ENCODE peak calls at places on chromosomes 12 and 14, in four cellular contexts. U, V, Z and Y are unnamed samples.

GRCh38 chr14:73786632-73786941 is 65.0 kb upstream of the PTGR2 start:
- DNase-seq in U (no peak), V (no peak), Z (no peak), Y (peak)

GRCh38 chr12:2834581-2835491 is at the start of gene NRIP2:
- DNase-seq in U (no peak), V (no peak), Z (no peak), Y (peak)

GRCh38 chr14:100037351-100037750 is 27.9 kb upstream of the EVL start:
- DNase-seq in U (no peak), V (no peak), Z (no peak), Y (no peak)

GRCh38 chr14:28407931-28408330 is 358.7 kb upstream of the FOXG1 start:
- DNase-seq in U (no peak), V (no peak), Z (no peak), Y (no peak)

GRCh38 chr12:3148366-3149000 is 71.3 kb downstream of the TSPAN9 start:
- DNase-seq in U (no peak), V (no peak), Z (no peak), Y (no peak)

GRCh38 chr12:108099085-108099484 is 30.0 kb upstream of the WSCD2 start:
- DNase-seq in U (no peak), V (no peak), Z (no peak), Y (no peak)

GRCh38 chr12:22307811-22308210 is 26.7 kb downstream of the ST8SIA1 start:
- DNase-seq in U (no peak), V (no peak), Z (no peak), Y (no peak)

GRCh38 chr12:49920241-49920914 is 16.7 kb upstream of the FAIM2 start:
- DNase-seq in U (peak), V (no peak), Z (no peak), Y (no peak)

GRCh38 chr12:57631566-57632368 is 1.2 kb downstream of the B4GALNT1 start:
- DNase-seq in U (no peak), V (no peak), Z (no peak), Y (peak)

GRCh38 chr12:87806310-87806709 is 222.9 kb downstream of the C12orf50 start:
- DNase-seq in U (no peak), V (no peak), Z (no peak), Y (no peak)

GRCh38 chr12:67474934-67475620 is 173.5 kb upstream of the DYRK2 start:
- DNase-seq in U (no peak), V (no peak), Z (no peak), Y (no peak)

GRCh38 chr12:69875416-69875815 is 50.4 kb downstream of the MYRFL start:
- DNase-seq in U (no peak), V (no peak), Z (no peak), Y (peak)

GRCh38 chr12:490260-490659 is 30.5 kb downstream of the B4GALNT3 start:
- DNase-seq in U (no peak), V (no peak), Z (no peak), Y (no peak)

GRCh38 chr12:31035944-31036665 is 37.6 kb upstream of the DDX11 start:
- DNase-seq in U (no peak), V (no peak), Z (no peak), Y (no peak)

GRCh38 chr12:34294671-34295365 is 272.5 kb downstream of the ALG10 start:
- DNase-seq in U (no peak), V (no peak), Z (no peak), Y (peak)

GRCh38 chr14:96204151-96205058 is at the start of gene BDKRB2:
- DNase-seq in U (peak), V (peak), Z (no peak), Y (peak)

GRCh38 chr12:552466-552865 is 92.7 kb downstream of the B4GALNT3 start:
- DNase-seq in U (no peak), V (no peak), Z (no peak), Y (no peak)

GRCh38 chr12:65891987-65892481 is 67.8 kb downstream of the HMGA2 start:
- DNase-seq in U (no peak), V (peak), Z (no peak), Y (no peak)

GRCh38 chr12:106300761-106301160 is 1.8 kb upstream of the TCP11L2 start:
- DNase-seq in U (peak), V (no peak), Z (no peak), Y (no peak)

GRCh38 chr14:90381999-90382451 is 14.8 kb upstream of the CALM1 start:
- DNase-seq in U (peak), V (no peak), Z (no peak), Y (peak)

GRCh38 chr12:116861331-116861730 is 19.9 kb downstream of the HRK start:
- DNase-seq in U (no peak), V (no peak), Z (peak), Y (no peak)

GRCh38 chr12:131775904-131776889 is 52.0 kb upstream of the MMP17 start:
- DNase-seq in U (no peak), V (no peak), Z (no peak), Y (no peak)

DNA sequence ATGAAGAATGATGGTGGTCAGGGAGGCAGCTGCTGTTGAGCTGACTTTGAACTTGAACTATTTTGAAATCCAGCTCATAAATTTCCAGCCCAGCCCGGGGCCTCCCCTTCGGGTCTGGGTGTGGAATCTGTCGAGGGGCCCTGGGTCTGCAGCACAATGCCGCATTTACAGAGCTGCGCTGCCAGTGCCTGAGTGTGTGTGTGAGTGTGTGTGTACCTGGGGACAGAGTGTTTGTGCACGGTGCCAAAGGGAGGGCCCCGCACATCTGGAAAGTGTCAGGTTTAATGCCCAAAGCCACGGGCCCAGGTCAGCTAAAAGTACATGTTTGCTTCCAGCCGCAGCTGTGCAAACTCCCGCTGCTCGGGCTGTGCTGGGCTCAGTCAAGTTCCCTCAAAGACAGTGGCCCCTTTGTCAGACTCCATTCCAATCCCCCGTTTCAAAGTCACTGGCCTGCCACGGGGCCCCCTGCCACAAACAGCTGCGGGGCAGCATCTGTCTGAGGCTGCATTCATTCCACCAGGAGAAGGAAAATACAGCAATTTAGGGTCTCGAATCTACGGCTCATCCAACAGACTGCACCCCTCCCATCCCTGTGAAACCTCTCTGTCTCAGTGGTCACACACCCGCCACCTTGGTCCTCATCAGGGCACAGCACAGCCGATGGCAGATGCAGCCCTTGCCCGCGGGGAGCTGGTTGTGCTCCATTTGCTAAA is 16.3 kb upstream of the RFLNA start:
- DNase-seq in U (peak), V (no peak), Z (no peak), Y (no peak)
- TF ChIP-seq HMGXB4 in U (no peak), V (no peak), Z (no peak), Y (no peak)

DNA sequence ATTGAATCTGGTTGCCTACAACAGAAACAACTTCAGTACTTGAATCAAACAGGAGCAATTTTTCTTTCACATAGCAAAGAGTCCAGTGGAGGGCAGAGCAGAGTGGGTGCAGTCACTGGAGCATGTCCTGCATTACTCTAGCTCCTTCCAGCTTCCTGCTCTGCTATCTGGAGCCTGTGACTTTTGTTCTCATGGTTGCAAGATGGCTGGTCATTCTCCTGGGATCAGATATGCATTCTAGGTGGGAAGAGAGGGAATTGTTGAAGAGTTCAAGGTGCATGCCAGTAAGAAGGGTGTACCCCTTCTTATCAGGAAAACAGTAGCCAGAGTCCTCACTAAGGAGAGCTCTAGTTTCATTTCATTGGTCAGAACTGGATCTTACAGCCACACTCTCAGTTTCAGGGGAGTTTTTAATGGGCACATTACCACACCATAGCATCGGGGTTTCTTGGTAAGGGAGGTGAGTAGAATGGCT is 8.0 kb downstream of the IFT43 start:
- DNase-seq in U (no peak), V (no peak), Z (no peak), Y (no peak)
- TF ChIP-seq HMGXB4 in U (no peak), V (no peak), Z (no peak), Y (no peak)

GRCh38 chr12:89281534-89281857 is 70.8 kb downstream of the DUSP6 start:
- DNase-seq in U (no peak), V (no peak), Z (no peak), Y (no peak)
- TF ChIP-seq HMGXB4 in U (no peak), V (no peak), Z (no peak), Y (no peak)

GRCh38 chr14:101284711-101285110 is 276.6 kb upstream of the DIO3 start:
- DNase-seq in U (no peak), V (no peak), Z (no peak), Y (no peak)
- TF ChIP-seq HMGXB4 in U (no peak), V (no peak), Z (no peak), Y (no peak)

DNA sequence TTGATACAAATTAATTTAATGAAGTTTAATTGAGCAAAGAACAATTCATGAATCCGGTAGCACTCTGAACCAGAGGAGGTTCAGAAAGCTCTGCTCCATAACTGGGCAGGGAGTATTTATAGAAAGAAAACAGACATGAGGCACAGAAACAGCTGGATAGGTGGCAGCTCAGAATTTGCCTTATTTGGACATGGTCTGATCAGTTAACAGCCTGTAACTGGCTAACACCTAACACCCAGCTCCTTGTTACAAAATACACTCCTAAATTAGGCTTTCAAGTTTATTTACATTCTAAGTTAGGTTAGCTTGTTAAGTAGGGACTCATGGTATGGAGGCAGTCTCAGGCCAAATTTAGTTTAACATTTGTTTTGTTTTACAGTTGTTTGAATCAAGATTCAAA is 67.8 kb upstream of the TMCC3 start:
- DNase-seq in U (no peak), V (no peak), Z (no peak), Y (no peak)
- TF ChIP-seq HMGXB4 in U (no peak), V (no peak), Z (no peak), Y (no peak)

GRCh38 chr14:103502877-103503276 is 19.8 kb downstream of the CKB start:
- DNase-seq in U (no peak), V (no peak), Z (no peak), Y (no peak)

GRCh38 chr14:103503296-103503695 is 19.3 kb downstream of the CKB start:
- DNase-seq in U (no peak), V (no peak), Z (no peak), Y (no peak)

GRCh38 chr14:103501041-103501870 is 21.4 kb downstream of the CKB start:
- DNase-seq in U (no peak), V (no peak), Z (no peak), Y (no peak)

GRCh38 chr14:103500148-103500990 is 22.3 kb downstream of the CKB start:
- DNase-seq in U (peak), V (no peak), Z (peak), Y (peak)

GRCh38 chr14:103501921-103502669 is 20.5 kb downstream of the CKB start:
- DNase-seq in U (no peak), V (no peak), Z (no peak), Y (no peak)
- TF ChIP-seq HMGXB4 in U (no peak), V (no peak), Z (no peak), Y (no peak)

GRCh38 chr14:74867673-74868072 is 8.3 kb downstream of the PROX2 start:
- DNase-seq in U (no peak), V (no peak), Z (no peak), Y (no peak)
- TF ChIP-seq HMGXB4 in U (no peak), V (no peak), Z (no peak), Y (no peak)

GRCh38 chr12:45192707-45193106 is 23.2 kb upstream of the ANO6 start:
- DNase-seq in U (peak), V (no peak), Z (no peak), Y (no peak)
- TF ChIP-seq HMGXB4 in U (no peak), V (no peak), Z (no peak), Y (no peak)

GRCh38 chr12:98066251-98066650 is 449.1 kb upstream of the TMPO start:
- DNase-seq in U (no peak), V (no peak), Z (no peak), Y (no peak)
- TF ChIP-seq HMGXB4 in U (no peak), V (no peak), Z (no peak), Y (no peak)